ENCODE peak calls at places on chromosomes 6 and 20, in nine cellular contexts. A, Y, W, O, S, U, M, K and N are unnamed samples.

GRCh38 chr6:150867117-150867516 is 1.6 kb downstream of the MTHFD1L start:
- DNase-seq in A (no peak), Y (no peak), W (no peak), O (no peak), S (no peak), U (no peak), M (no peak), K (no peak), N (no peak)

GRCh38 chr6:28124350-28124970 is at the start of gene ZSCAN16:
- DNase-seq in A (peak), Y (peak), W (peak), O (peak), S (peak), U (peak), M (peak), K (peak), N (peak)

GRCh38 chr6:152338335-152339125 is 298.6 kb downstream of the SYNE1 start:
- DNase-seq in A (no peak), Y (peak), W (no peak), O (peak), S (peak), U (peak), M (peak), K (peak), N (peak)

GRCh38 chr20:31857861-31858835 is 12.2 kb downstream of the DUSP15 start:
- DNase-seq in A (no peak), Y (no peak), W (no peak), O (no peak), S (no peak), U (peak), M (no peak), K (peak), N (no peak)

GRCh38 chr6:136549359-136550044 is 720 bp downstream of the MAP7 start:
- DNase-seq in A (no peak), Y (peak), W (peak), O (no peak), S (no peak), U (peak), M (no peak), K (no peak), N (peak)

GRCh38 chr6:27753668-27754407 is 158.4 kb downstream of the OR2B2 start:
- DNase-seq in A (no peak), Y (peak), W (peak), O (peak), S (no peak), U (peak), M (peak), K (peak), N (peak)

GRCh38 chr20:19327401-19327800 is 115.0 kb downstream of the SLC24A3 start:
- DNase-seq in A (no peak), Y (no peak), W (no peak), O (no peak), S (no peak), U (no peak), M (no peak), K (no peak), N (no peak)

GRCh38 chr6:42166444-42167141 is 6.6 kb upstream of the GUCA1A start:
- DNase-seq in A (peak), Y (peak), W (peak), O (peak), S (peak), U (peak), M (no peak), K (peak), N (peak)

GRCh38 chr6:99905209-99906106 is 88.6 kb downstream of the MCHR2 start:
- DNase-seq in A (no peak), Y (peak), W (no peak), O (peak), S (no peak), U (no peak), M (no peak), K (no peak), N (peak)

GRCh38 chr6:33197431-33198048 is 2.9 kb downstream of the RXRB start:
- DNase-seq in A (no peak), Y (peak), W (no peak), O (peak), S (no peak), U (no peak), M (no peak), K (no peak), N (peak)

GRCh38 chr6:108895591-108895990 is 47.4 kb downstream of the ARMC2 start:
- DNase-seq in A (no peak), Y (peak), W (no peak), O (no peak), S (no peak), U (no peak), M (no peak), K (no peak), N (no peak)

GRCh38 chr6:34556031-34556471 is at the start of gene SPDEF:
- DNase-seq in A (peak), Y (no peak), W (no peak), O (no peak), S (no peak), U (no peak), M (no peak), K (no peak), N (no peak)

GRCh38 chr6:163643866-163644265 is 229.3 kb downstream of the QKI start:
- DNase-seq in A (no peak), Y (no peak), W (no peak), O (no peak), S (no peak), U (no peak), M (no peak), K (peak), N (no peak)

GRCh38 chr6:11350294-11350693 is 117.8 kb upstream of the NEDD9 start:
- DNase-seq in A (no peak), Y (no peak), W (no peak), O (no peak), S (peak), U (no peak), M (no peak), K (no peak), N (no peak)

GRCh38 chr6:15322781-15323536 is 77.1 kb downstream of the JARID2 start:
- DNase-seq in A (no peak), Y (peak), W (no peak), O (no peak), S (no peak), U (no peak), M (no peak), K (no peak), N (peak)

GRCh38 chr6:10310826-10311225 is 104.0 kb downstream of the TFAP2A start:
- DNase-seq in A (no peak), Y (no peak), W (no peak), O (no peak), S (no peak), U (no peak), M (no peak), K (no peak), N (no peak)

GRCh38 chr6:67757465-67758033 is 877.5 kb upstream of the ADGRB3 start:
- DNase-seq in A (no peak), Y (no peak), W (no peak), O (no peak), S (no peak), U (no peak), M (peak), K (no peak), N (no peak)

GRCh38 chr6:129280719-129281118 is 397.8 kb downstream of the LAMA2 start:
- DNase-seq in A (no peak), Y (no peak), W (no peak), O (peak), S (no peak), U (no peak), M (no peak), K (no peak), N (no peak)

GRCh38 chr6:152267967-152268845 is 369.0 kb downstream of the SYNE1 start:
- DNase-seq in A (no peak), Y (peak), W (no peak), O (peak), S (peak), U (no peak), M (no peak), K (no peak), N (peak)

GRCh38 chr6:138161118-138161433 is 663 bp upstream of the ARFGEF3 start:
- DNase-seq in A (no peak), Y (no peak), W (no peak), O (no peak), S (no peak), U (no peak), M (no peak), K (no peak), N (no peak)

GRCh38 chr6:33169286-33170175 is 22.7 kb downstream of the COL11A2 start:
- DNase-seq in A (peak), Y (no peak), W (no peak), O (no peak), S (no peak), U (no peak), M (no peak), K (no peak), N (no peak)

GRCh38 chr6:42260424-42260888 is 42.8 kb upstream of the MRPS10 start:
- DNase-seq in A (no peak), Y (no peak), W (no peak), O (no peak), S (no peak), U (no peak), M (peak), K (no peak), N (peak)

GRCh38 chr20:45968801-45969711 is 2.9 kb downstream of the ZNF335 start:
- DNase-seq in A (peak), Y (no peak), W (no peak), O (no peak), S (no peak), U (no peak), M (peak), K (peak), N (no peak)

GRCh38 chr6:149833651-149834050 is 30.5 kb downstream of the LRP11 start:
- DNase-seq in A (no peak), Y (no peak), W (no peak), O (no peak), S (no peak), U (no peak), M (no peak), K (no peak), N (no peak)

GRCh38 chr20:20393207-20393606 is 25.3 kb downstream of the INSM1 start:
- DNase-seq in A (no peak), Y (no peak), W (no peak), O (no peak), S (no peak), U (no peak), M (no peak), K (no peak), N (no peak)

GRCh38 chr20:25040438-25040831 is 17.5 kb downstream of the ACSS1 start:
- DNase-seq in A (peak), Y (peak), W (peak), O (no peak), S (peak), U (peak), M (peak), K (peak), N (peak)

GRCh38 chr20:19138758-19139157 is 73.7 kb upstream of the SLC24A3 start:
- DNase-seq in A (no peak), Y (no peak), W (no peak), O (no peak), S (no peak), U (no peak), M (no peak), K (no peak), N (no peak)

GRCh38 chr6:26156850-26157149 is 69.6 kb downstream of the HFE start:
- DNase-seq in A (no peak), Y (no peak), W (no peak), O (no peak), S (no peak), U (no peak), M (peak), K (no peak), N (no peak)

GRCh38 chr6:81962198-81962597 is 209.7 kb upstream of the TENT5A start:
- DNase-seq in A (no peak), Y (peak), W (no peak), O (no peak), S (no peak), U (no peak), M (no peak), K (no peak), N (no peak)

GRCh38 chr6:3263091-3263490 is 4.3 kb downstream of the PSMG4 start:
- DNase-seq in A (no peak), Y (no peak), W (no peak), O (no peak), S (no peak), U (no peak), M (no peak), K (no peak), N (no peak)

GRCh38 chr6:139943391-139943790 is 568.9 kb upstream of the CITED2 start:
- DNase-seq in A (no peak), Y (peak), W (no peak), O (no peak), S (peak), U (no peak), M (no peak), K (no peak), N (peak)

GRCh38 chr6:170094686-170095272 is 196.1 kb downstream of the DLL1 start:
- DNase-seq in A (no peak), Y (no peak), W (peak), O (no peak), S (no peak), U (no peak), M (no peak), K (peak), N (no peak)

GRCh38 chr6:15474196-15474595 is 188.6 kb downstream of the DTNBP1 start:
- DNase-seq in A (no peak), Y (peak), W (no peak), O (no peak), S (no peak), U (no peak), M (no peak), K (no peak), N (no peak)

GRCh38 chr20:11979306-11980128 is 61.8 kb downstream of the BTBD3 start:
- DNase-seq in A (no peak), Y (no peak), W (no peak), O (no peak), S (no peak), U (no peak), M (no peak), K (no peak), N (no peak)
- H3K27ac ChIP-seq in A (no peak), Y (no peak), W (no peak), O (no peak), S (no peak), U (no peak), M (no peak), K (no peak), N (no peak)

DNA sequence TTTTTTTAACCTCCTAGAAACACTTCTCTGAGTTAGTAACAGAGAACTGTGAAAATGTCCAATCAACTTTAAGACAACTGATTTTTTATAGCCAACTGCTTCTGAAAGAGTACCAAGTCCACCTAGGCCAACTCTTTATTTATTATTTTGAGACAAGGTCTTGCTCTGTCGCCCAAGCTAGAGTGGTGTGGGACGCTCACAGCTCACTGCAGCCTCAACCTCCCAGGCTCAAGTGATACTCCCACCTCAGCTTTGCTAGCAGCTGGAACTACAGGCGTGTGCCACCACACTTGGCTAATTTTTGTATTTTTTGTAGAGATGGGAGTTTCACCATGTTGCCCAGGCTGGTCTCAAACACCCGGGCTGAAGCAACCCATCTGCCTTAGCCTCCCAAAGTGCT is 331.6 kb downstream of the RNGTT start:
- DNase-seq in A (no peak), Y (no peak), W (no peak), O (no peak), S (no peak), U (no peak), M (no peak), K (no peak), N (no peak)
- H3K4me3 ChIP-seq in A (no peak), Y (no peak), W (no peak), O (no peak), S (no peak), U (no peak), M (no peak), K (no peak), N (no peak)

GRCh38 chr20:57450931-57451330 is 59.7 kb downstream of the RBM38 start:
- DNase-seq in A (no peak), Y (no peak), W (no peak), O (no peak), S (no peak), U (no peak), M (no peak), K (no peak), N (no peak)
- H3K27ac ChIP-seq in A (no peak), Y (no peak), W (no peak), O (no peak), S (no peak), U (no peak), M (peak), K (no peak), N (no peak)

GRCh38 chr6:31169123-31169857 is 1.2 kb downstream of the POU5F1 start:
- DNase-seq in A (no peak), Y (no peak), W (no peak), O (no peak), S (no peak), U (no peak), M (no peak), K (no peak), N (no peak)
- H3K4me3 ChIP-seq in A (no peak), Y (no peak), W (no peak), O (no peak), S (no peak), U (no peak), M (no peak), K (no peak), N (no peak)

DNA sequence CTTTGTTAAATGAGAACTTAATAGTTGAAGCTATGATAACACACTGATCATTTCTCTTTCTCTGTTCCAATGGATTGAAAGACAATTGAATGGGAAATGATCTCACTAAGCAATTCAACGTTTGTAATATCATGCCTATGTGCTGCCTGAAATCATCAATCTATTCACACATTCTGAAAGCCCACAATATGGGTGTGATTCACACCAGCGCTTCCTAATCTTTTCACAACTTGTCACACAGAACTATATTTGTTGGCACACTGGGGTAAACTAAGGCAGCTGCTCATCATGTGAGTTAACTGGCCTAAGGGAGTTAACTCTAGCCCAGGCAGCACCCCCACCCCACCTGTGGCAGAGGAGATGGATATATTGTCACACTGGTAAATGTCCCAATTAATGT is 37.1 kb upstream of the UTRN start:
- DNase-seq in A (no peak), Y (no peak), W (no peak), O (no peak), S (no peak), U (no peak), M (no peak), K (no peak), N (no peak)
- H3K27ac ChIP-seq in A (no peak), Y (no peak), W (no peak), O (no peak), S (no peak), U (no peak), M (no peak), K (peak), N (peak)

GRCh38 chr6:13617066-13617465 is 1.9 kb downstream of the NOL7 start:
- DNase-seq in A (no peak), Y (no peak), W (no peak), O (no peak), S (no peak), U (no peak), M (no peak), K (no peak), N (no peak)
- H3K4me3 ChIP-seq in A (no peak), Y (no peak), W (no peak), O (no peak), S (no peak), U (no peak), M (no peak), K (no peak), N (no peak)

DNA sequence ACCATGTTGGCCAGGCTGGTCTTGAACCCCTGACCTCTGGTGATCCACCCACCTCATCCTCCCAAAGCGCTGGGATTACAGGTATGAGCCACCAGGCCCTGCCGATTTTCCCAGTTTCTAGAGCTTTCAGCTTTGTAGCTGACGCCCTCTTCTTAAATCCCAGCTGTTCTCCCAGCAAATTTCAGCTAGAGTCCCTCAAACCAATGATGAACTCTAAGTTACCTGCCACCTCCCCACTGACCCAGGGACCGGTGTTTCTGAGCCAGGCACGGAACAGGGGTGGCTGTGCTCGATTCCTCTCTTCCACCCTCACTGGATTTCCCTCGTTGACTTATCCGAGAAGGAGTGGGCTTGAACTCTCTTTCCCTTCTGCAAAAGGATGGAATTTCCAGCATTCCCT is 39.1 kb downstream of the SUN5 start:
- DNase-seq in A (no peak), Y (no peak), W (no peak), O (no peak), S (peak), U (no peak), M (peak), K (peak), N (no peak)
- H3K27ac ChIP-seq in A (no peak), Y (no peak), W (no peak), O (peak), S (no peak), U (no peak), M (no peak), K (no peak), N (no peak)

DNA sequence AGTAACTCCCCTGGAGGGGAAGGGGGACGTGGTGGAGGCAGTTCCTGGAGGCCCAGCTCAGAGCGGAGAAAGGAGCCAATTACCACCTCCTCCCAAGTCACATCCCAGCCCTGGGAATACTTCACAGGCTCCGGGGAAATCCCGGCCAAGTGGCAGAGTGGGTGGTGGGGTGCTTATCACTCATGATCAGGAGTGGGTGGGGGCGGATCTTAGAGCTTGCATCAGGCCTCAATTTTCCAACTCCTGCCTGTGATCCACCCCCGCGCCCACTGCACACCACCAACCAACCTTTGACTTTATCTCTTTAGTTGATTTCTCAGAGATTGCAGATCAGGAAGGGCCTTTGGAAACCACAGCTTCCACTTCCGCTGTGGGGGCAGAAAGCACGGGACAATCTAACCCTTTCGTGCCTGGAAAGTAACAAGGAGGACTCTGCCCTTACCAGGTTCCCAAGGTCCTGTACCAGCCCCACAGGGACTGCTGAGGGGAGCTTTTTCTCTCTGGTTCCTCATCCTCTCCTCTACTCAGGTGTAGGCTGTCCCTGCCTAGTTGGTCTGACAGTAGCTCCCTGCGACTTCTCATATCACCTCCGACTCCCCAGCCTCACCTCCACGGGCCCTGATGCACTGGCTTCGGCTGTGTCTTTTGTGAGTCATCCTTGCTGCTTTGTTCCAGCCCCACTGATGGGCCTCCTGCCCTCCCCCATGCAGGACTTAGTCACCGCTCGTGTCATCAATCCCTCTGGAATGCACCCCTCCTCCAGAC is 24.9 kb upstream of the IER3 start:
- DNase-seq in A (no peak), Y (peak), W (no peak), O (peak), S (no peak), U (peak), M (peak), K (no peak), N (peak)
- H3K4me3 ChIP-seq in A (no peak), Y (no peak), W (no peak), O (peak), S (no peak), U (no peak), M (no peak), K (no peak), N (no peak)